ENCODE peak calls at places on chromosomes 11 and 22, in four cellular contexts. F is IMR-90, U is body of pancreas, Z is Panc1. K is an unnamed sample.

GRCh38 chr11:19677380-19678080 is 35.1 kb upstream of the NAV2 start:
- DNase-seq in F (no peak), U (no peak), Z (no peak), K (no peak)

GRCh38 chr11:133900176-133901105 is 55.1 kb upstream of the SPATA19 start:
- DNase-seq in F (no peak), U (no peak), Z (no peak), K (no peak)

GRCh38 chr11:122882809-122883681 is 486 bp downstream of the JHY start:
- DNase-seq in F (peak), U (peak), Z (peak), K (no peak)

GRCh38 chr11:88434333-88434976 is 96.9 kb upstream of the CTSC start:
- DNase-seq in F (no peak), U (no peak), Z (no peak), K (no peak)

GRCh38 chr22:22730655-22731373 is 86.4 kb downstream of the GGTLC2 start:
- DNase-seq in F (no peak), U (no peak), Z (no peak), K (no peak)

GRCh38 chr22:28822930-28823481 is 22.6 kb upstream of the XBP1 start:
- DNase-seq in F (no peak), U (peak), Z (no peak), K (no peak)

GRCh38 chr11:121086866-121087265 is 14.2 kb upstream of the TECTA start:
- DNase-seq in F (peak), U (no peak), Z (no peak), K (no peak)

GRCh38 chr11:14424096-14424495 is 65.1 kb upstream of the RRAS2 start:
- DNase-seq in F (peak), U (no peak), Z (no peak), K (no peak)

GRCh38 chr11:10405858-10406592 is 49.0 kb upstream of the AMPD3 start:
- DNase-seq in F (peak), U (peak), Z (peak), K (peak)

GRCh38 chr11:67409261-67409666 is 5.4 kb downstream of the TBC1D10C start:
- DNase-seq in F (no peak), U (no peak), Z (no peak), K (no peak)

GRCh38 chr11:8199676-8200075 is 30.9 kb upstream of the RIC3 start:
- DNase-seq in F (no peak), U (no peak), Z (no peak), K (no peak)

GRCh38 chr11:17494019-17494418 is 17.4 kb upstream of the ABCC8 start:
- DNase-seq in F (no peak), U (no peak), Z (no peak), K (no peak)

GRCh38 chr11:122209619-122210377 is 93.8 kb upstream of the BLID start:
- DNase-seq in F (peak), U (peak), Z (no peak), K (no peak)

GRCh38 chr11:11374358-11375148 is 21.5 kb upstream of the CSNK2A3 start:
- DNase-seq in F (no peak), U (no peak), Z (no peak), K (no peak)

GRCh38 chr22:30694171-30694637 is 470 bp upstream of the OSBP2 start:
- DNase-seq in F (peak), U (peak), Z (no peak), K (no peak)

GRCh38 chr11:2739531-2740274 is 39.9 kb upstream of the KCNQ1OT1 start:
- DNase-seq in F (no peak), U (no peak), Z (no peak), K (no peak)

GRCh38 chr11:27204527-27204926 is 158.5 kb downstream of the CCDC34 start:
- DNase-seq in F (no peak), U (peak), Z (no peak), K (no peak)

GRCh38 chr11:2975594-2975993 is 16.5 kb downstream of the NAP1L4 start:
- DNase-seq in F (peak), U (peak), Z (no peak), K (no peak)

GRCh38 chr22:32478994-32479393 is 4.4 kb downstream of the FBXO7 start:
- DNase-seq in F (peak), U (no peak), Z (no peak), K (no peak)

GRCh38 chr11:103716363-103716762 is 320.1 kb upstream of the DDI1 start:
- DNase-seq in F (no peak), U (no peak), Z (no peak), K (no peak)

GRCh38 chr11:75406338-75406777 is 7.0 kb downstream of the RPS3 start:
- DNase-seq in F (peak), U (no peak), Z (no peak), K (no peak)

GRCh38 chr11:13292970-13293369 is 15.4 kb downstream of the BMAL1 start:
- DNase-seq in F (no peak), U (no peak), Z (no peak), K (no peak)

GRCh38 chr11:96755209-96755608 is 365.4 kb downstream of the JRKL start:
- DNase-seq in F (no peak), U (no peak), Z (no peak), K (no peak)

GRCh38 chr11:60040109-60040508 is at the start of gene OOSP2:
- DNase-seq in F (no peak), U (no peak), Z (no peak), K (no peak)

GRCh38 chr11:45853616-45854219 is 6.4 kb downstream of the CRY2 start:
- DNase-seq in F (no peak), U (no peak), Z (no peak), K (no peak)

GRCh38 chr11:31870609-31871309 is 59.6 kb upstream of the PAX6 start:
- DNase-seq in F (peak), U (peak), Z (peak), K (no peak)
- TF ChIP-seq CTCF in F (peak), U (peak), Z (peak), K (peak)

GRCh38 chr22:46653596-46653995 is 33.4 kb downstream of the GRAMD4 start:
- DNase-seq in F (no peak), U (no peak), Z (no peak), K (no peak)

GRCh38 chr22:46656856-46657654 is 36.9 kb downstream of the GRAMD4 start:
- DNase-seq in F (no peak), U (no peak), Z (no peak), K (no peak)

GRCh38 chr22:46654426-46654825 is 34.2 kb downstream of the GRAMD4 start:
- DNase-seq in F (no peak), U (no peak), Z (no peak), K (no peak)

GRCh38 chr22:46655861-46656608 is 35.8 kb downstream of the GRAMD4 start:
- DNase-seq in F (no peak), U (no peak), Z (no peak), K (no peak)

GRCh38 chr22:46654927-46655595 is 34.9 kb downstream of the GRAMD4 start:
- DNase-seq in F (no peak), U (no peak), Z (no peak), K (no peak)
- H3K4me3 ChIP-seq in F (no peak), U (no peak), Z (no peak), K (no peak)

GRCh38 chr11:28674432-28675076 is 566.4 kb downstream of the METTL15 start:
- DNase-seq in F (peak), U (no peak), Z (no peak), K (no peak)
- TF ChIP-seq CTCF in F (peak), U (no peak), Z (peak), K (peak)

GRCh38 chr22:45923212-45923611 is 53.8 kb downstream of the WNT7B start:
- DNase-seq in F (no peak), U (no peak), Z (no peak), K (no peak)
- H3K4me3 ChIP-seq in F (no peak), U (no peak), Z (no peak), K (no peak)

GRCh38 chr22:40156001-40156516 is 21.7 kb upstream of the TNRC6B start:
- DNase-seq in F (peak), U (peak), Z (no peak), K (no peak)
- TF ChIP-seq CTCF in F (peak), U (peak), Z (no peak), K (peak)

DNA sequence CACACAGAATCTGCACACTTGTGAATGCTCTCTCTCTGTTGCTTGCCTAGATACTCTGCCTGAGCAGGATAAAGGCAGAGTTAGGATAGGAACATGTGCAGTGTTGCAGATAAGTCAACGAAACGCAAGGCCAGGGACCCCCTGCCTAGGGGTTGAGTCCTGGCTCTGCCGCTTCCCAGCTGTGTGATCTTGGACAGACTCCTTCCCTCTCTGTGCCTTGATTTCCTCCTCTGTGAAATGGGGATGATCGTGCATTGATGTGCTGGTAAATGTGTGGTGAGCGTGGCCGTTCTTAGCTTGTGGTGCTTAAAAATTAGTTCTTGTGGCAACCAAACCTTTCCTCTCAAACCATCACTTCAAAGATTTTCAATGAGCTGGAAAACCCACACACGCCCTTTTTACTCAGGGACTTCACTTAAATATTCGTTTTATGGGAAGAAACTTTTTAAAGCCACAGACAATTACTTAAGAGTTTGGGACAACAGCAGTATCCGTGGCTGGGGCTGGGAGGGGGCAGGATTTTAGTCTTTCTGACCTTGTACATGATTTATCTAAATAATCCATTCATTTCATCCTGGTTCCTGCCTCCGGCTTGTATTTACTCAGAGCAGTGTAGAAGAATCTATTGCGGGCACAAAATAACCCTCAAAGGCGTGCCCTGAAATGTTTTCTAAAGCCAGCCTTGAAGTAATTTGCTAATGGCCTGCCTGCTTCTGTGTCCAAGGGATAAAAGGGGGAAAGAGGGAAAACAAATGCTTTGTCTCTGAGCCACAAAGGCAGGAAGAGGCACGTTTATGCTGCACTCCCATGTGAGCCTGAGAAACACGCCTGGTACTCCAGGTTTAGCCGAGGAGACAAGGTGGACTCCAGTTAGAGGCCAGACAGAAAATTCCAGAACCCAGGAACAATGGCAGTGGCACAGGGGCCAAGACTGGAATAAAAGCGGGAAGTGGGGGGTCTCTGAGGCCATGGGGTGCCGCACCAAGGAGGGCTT is 85.0 kb upstream of the CRYBB3 start:
- DNase-seq in F (no peak), U (no peak), Z (no peak), K (no peak)
- H3K4me3 ChIP-seq in F (no peak), U (no peak), Z (no peak), K (no peak)